ENCODE peak calls at places on chromosomes 13 and 19, in four cellular contexts. One of them, this sample, is unnamed.

GRCh38 chr19:48398329-48399235 is 5.1 kb downstream of the GRIN2D start:
- DNase-seq in CD8-positive, alpha-beta memory T cell: peak; percentile 85
- DNase-seq in uterus: no peak
- DNase-seq in IMR-90: peak; percentile 41
- DNase-seq in this sample: peak; percentile 81

GRCh38 chr13:40993987-40994386 is 25.1 kb downstream of the ELF1 start:
- DNase-seq in CD8-positive, alpha-beta memory T cell: no peak
- DNase-seq in uterus: no peak
- DNase-seq in IMR-90: no peak
- DNase-seq in this sample: no peak

GRCh38 chr19:50663280-50663790 is 14.1 kb downstream of the C19orf81 start:
- DNase-seq in CD8-positive, alpha-beta memory T cell: no peak
- DNase-seq in uterus: no peak
- DNase-seq in IMR-90: no peak
- DNase-seq in this sample: no peak

GRCh38 chr13:40048551-40048950 is 393.1 kb downstream of the COG6 start:
- DNase-seq in CD8-positive, alpha-beta memory T cell: no peak
- DNase-seq in uterus: no peak
- DNase-seq in IMR-90: no peak
- DNase-seq in this sample: no peak

GRCh38 chr13:90302113-90302512 is 1045.4 kb upstream of the MIR17HG start:
- DNase-seq in CD8-positive, alpha-beta memory T cell: no peak
- DNase-seq in uterus: no peak
- DNase-seq in IMR-90: peak; percentile 10
- DNase-seq in this sample: no peak

GRCh38 chr13:103056008-103056407 is 10.2 kb downstream of the SLC10A2 start:
- DNase-seq in CD8-positive, alpha-beta memory T cell: no peak
- DNase-seq in uterus: no peak
- DNase-seq in IMR-90: no peak
- DNase-seq in this sample: no peak

GRCh38 chr13:114096811-114097503 is 35.5 kb downstream of the RASA3 start:
- DNase-seq in CD8-positive, alpha-beta memory T cell: no peak
- DNase-seq in uterus: peak; percentile 13
- DNase-seq in IMR-90: no peak
- DNase-seq in this sample: peak; percentile 56

GRCh38 chr13:72141845-72142470 is 275.0 kb upstream of the DACH1 start:
- DNase-seq in CD8-positive, alpha-beta memory T cell: no peak
- DNase-seq in uterus: no peak
- DNase-seq in IMR-90: no peak
- DNase-seq in this sample: no peak

GRCh38 chr13:108948269-108948671 is 318.9 kb downstream of the MYO16 start:
- DNase-seq in CD8-positive, alpha-beta memory T cell: no peak
- DNase-seq in uterus: no peak
- DNase-seq in IMR-90: no peak
- DNase-seq in this sample: no peak

DNA sequence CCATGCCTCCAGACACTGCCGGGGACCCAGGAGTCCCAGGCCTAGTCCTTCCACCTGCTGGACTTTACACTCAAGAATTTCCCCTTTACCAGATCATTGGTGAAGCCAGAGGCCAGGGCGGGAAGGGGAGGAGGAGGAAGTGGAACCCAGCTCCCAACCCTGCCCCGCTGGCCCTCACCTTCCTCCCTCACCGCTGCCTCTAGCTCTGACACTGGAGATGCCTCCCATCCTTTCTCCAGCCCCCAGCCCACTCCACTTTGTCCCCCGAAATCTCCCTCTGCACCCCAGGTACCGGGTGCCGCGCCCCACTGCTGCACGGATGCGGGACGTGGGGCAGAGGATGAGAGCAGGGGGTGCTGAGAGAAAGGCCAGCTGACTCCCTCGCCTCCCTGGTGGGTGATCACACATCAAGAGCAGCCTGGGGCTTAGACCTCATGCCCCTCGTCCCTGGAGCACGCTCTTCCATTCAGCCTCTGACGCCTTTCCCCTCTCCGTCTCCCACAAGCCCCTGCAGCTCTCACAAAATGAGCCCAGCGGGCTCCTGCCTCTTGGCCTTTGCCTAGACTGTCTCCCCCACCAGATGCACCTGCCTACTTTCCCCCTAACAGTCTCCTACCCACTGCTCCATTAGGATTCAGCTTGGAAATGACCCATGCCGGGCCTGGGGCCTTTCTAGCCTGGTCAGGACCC is at the start of gene PTPRH:
- DNase-seq in CD8-positive, alpha-beta memory T cell: no peak
- DNase-seq in uterus: no peak
- DNase-seq in IMR-90: no peak
- DNase-seq in this sample: no peak
- H3K27ac ChIP-seq in CD8-positive, alpha-beta memory T cell: peak within 1 kb of the TSS; percentile 43
- H3K27ac ChIP-seq in uterus: peak within 1 kb of the TSS; percentile 43
- H3K27ac ChIP-seq in IMR-90: peak within 1 kb of the TSS; percentile 39
- H3K27ac ChIP-seq in this sample: no peak within 1 kb of the TSS

GRCh38 chr13:113015826-113016525 is 47.0 kb downstream of the MCF2L start:
- DNase-seq in CD8-positive, alpha-beta memory T cell: no peak
- DNase-seq in uterus: no peak
- DNase-seq in IMR-90: no peak
- DNase-seq in this sample: no peak

GRCh38 chr13:113018676-113019465 is 49.9 kb downstream of the MCF2L start:
- DNase-seq in CD8-positive, alpha-beta memory T cell: no peak
- DNase-seq in uterus: no peak
- DNase-seq in IMR-90: no peak
- DNase-seq in this sample: no peak

GRCh38 chr13:113017506-113018215 is 48.6 kb downstream of the MCF2L start:
- DNase-seq in CD8-positive, alpha-beta memory T cell: no peak
- DNase-seq in uterus: no peak
- DNase-seq in IMR-90: no peak
- DNase-seq in this sample: no peak

GRCh38 chr13:113014752-113015745 is 46.0 kb downstream of the MCF2L start:
- DNase-seq in CD8-positive, alpha-beta memory T cell: no peak
- DNase-seq in uterus: no peak
- DNase-seq in IMR-90: no peak
- DNase-seq in this sample: no peak

DNA sequence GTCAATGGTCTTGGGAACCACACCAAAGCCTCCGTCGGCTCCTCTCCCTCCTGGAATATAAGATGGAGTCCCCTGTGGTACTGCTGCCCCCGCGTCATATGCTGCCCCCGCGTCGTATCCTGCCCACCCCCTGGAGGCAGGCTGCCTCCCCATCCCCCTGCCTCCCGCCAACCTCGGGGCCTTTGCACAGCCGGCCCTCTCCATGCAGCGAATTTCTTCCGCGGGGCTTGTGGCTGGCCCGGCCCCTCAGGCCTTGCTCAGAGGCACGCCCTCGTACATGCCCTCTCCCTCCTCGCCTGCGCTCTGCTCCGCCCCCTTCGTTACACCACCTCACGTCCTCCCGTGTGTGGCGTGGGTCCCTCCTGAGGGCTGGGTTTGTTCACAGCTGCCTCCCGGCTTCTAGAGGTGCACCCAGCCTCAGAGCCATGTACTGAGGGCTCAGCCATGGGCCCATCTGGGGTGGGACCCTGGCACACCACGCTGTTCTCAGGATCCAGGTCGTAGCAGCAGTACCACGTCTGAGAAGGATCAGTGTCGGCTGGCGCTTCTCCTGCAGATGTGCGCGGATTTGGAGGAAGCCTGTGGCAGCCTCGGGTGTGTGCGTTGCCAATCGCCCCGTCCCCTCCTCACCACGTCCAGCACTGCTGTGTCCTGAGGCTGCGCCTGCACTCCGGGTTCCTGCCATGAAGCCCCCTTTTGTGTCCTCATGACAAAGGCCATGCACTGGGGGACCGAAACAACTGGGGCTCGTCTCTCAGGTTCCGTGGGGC is 47.7 kb downstream of the MCF2L start:
- DNase-seq in CD8-positive, alpha-beta memory T cell: no peak
- DNase-seq in uterus: no peak
- DNase-seq in IMR-90: no peak
- DNase-seq in this sample: no peak
- H3K27me3 ChIP-seq in CD8-positive, alpha-beta memory T cell: no peaks in the 10 kb centered on the region
- H3K27me3 ChIP-seq in uterus: no peaks in the 10 kb centered on the region
- H3K27me3 ChIP-seq in IMR-90: peaks cover 25% of the 10 kb centered on the region
- H3K27me3 ChIP-seq in this sample: no peaks in the 10 kb centered on the region

DNA sequence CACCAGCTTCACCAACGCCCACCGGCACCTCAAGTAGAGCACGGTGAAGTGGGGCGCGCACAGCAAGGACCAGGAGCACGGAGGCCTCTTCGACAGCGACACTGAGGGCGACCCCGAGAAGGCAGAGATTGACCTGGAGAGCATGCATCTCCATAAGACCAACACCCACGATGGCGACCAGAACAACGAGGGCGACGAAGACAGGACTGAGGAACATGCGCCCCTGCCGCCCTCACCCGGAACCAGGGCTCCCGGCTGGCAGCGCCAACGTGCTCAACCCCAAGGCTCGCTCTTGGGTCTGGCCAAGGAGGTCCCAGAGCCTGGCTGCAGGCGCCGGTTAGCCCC is 18.5 kb upstream of the RNF17 start:
- DNase-seq in CD8-positive, alpha-beta memory T cell: no peak
- DNase-seq in uterus: no peak
- DNase-seq in IMR-90: no peak
- DNase-seq in this sample: no peak
- H3K27ac ChIP-seq in CD8-positive, alpha-beta memory T cell: no peak overlapping the region
- H3K27ac ChIP-seq in uterus: no peak overlapping the region
- H3K27ac ChIP-seq in IMR-90: no peak overlapping the region
- H3K27ac ChIP-seq in this sample: no peak overlapping the region

DNA sequence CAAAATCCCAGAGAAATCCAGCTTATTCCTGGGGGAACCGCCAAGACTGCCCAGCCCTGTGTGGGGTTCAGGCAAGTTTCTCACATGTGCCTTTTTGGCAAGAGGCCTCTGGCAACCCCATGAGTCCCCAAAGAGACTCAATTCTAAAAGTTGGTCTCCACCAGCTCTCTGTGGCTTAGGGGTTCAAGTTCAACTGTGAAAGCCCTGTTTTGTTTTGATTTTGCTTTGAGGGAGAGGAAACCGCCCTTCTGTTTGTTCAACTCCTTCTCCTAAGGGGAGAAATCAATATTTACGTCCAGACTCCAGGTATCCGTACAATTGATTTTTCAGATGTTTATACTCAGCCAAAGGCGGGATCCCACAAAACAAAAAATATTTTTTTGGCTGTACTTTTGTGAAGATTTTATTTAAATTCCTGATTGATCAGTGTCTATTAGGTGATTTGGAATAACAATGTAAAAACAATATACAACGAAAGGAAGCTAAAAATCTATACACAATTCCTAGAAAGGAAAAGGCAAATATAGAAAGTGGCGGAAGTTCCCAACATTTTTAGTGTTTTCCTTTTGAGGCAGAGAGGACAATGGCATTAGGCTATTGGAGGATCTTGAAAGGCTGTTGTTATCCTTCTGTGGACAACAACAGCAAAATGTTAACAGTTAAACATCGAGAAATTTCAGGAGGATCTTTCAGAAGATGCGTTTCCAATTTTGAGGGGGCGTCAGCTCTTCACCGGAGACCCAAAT is 582 bp upstream of the LDLR start:
- DNase-seq in CD8-positive, alpha-beta memory T cell: no peak
- DNase-seq in uterus: no peak
- DNase-seq in IMR-90: no peak
- DNase-seq in this sample: peak; percentile 83
- H3K27me3 ChIP-seq in CD8-positive, alpha-beta memory T cell: no peaks in the 10 kb centered on the region
- H3K27me3 ChIP-seq in uterus: no peaks in the 10 kb centered on the region
- H3K27me3 ChIP-seq in IMR-90: no peaks in the 10 kb centered on the region
- H3K27me3 ChIP-seq in this sample: no peaks in the 10 kb centered on the region